ENCODE peak calls at places on chromosomes 2 and 18, in six cellular contexts. One of them, this sample, is unnamed.

GRCh38 chr2:140687825-140688224 is 1443.0 kb downstream of the LRP1B start:
- DNase-seq in tibial artery: no peak
- DNase-seq in brain microvascular endothelial cell: no peak
- DNase-seq in substantia nigra: no peak
- DNase-seq in dorsolateral prefrontal cortex: no peak
- DNase-seq in kidney: no peak
- DNase-seq in this sample: no peak

GRCh38 chr18:13809521-13810252 is 14.3 kb upstream of the MC5R start:
- DNase-seq in brain microvascular endothelial cell: no peak
- DNase-seq in substantia nigra: no peak
- DNase-seq in dorsolateral prefrontal cortex: no peak
- DNase-seq in tibial artery: no peak
- DNase-seq in kidney: no peak
- DNase-seq in this sample: no peak

GRCh38 chr2:72555943-72556342 is 269.9 kb downstream of the EXOC6B start:
- DNase-seq in substantia nigra: no peak
- DNase-seq in kidney: no peak
- DNase-seq in brain microvascular endothelial cell: no peak
- DNase-seq in dorsolateral prefrontal cortex: no peak
- DNase-seq in tibial artery: no peak
- DNase-seq in this sample: no peak

GRCh38 chr2:95158891-95159619 is 593 bp downstream of the ZNF514 start:
- DNase-seq in substantia nigra: peak; percentile 66
- DNase-seq in tibial artery: peak; percentile 40
- DNase-seq in brain microvascular endothelial cell: peak; percentile 20
- DNase-seq in dorsolateral prefrontal cortex: peak; percentile 32
- DNase-seq in kidney: peak; percentile 87
- DNase-seq in this sample: no peak

GRCh38 chr2:190717764-190718651 is 69.1 kb downstream of the NAB1 start:
- DNase-seq in brain microvascular endothelial cell: no peak
- DNase-seq in substantia nigra: no peak
- DNase-seq in tibial artery: no peak
- DNase-seq in kidney: no peak
- DNase-seq in dorsolateral prefrontal cortex: no peak
- DNase-seq in this sample: no peak

GRCh38 chr18:13234528-13234795 is 15.9 kb downstream of the LDLRAD4 start:
- DNase-seq in dorsolateral prefrontal cortex: no peak
- DNase-seq in brain microvascular endothelial cell: no peak
- DNase-seq in substantia nigra: no peak
- DNase-seq in kidney: no peak
- DNase-seq in tibial artery: peak; percentile 17
- DNase-seq in this sample: no peak

GRCh38 chr2:60533114-60534033 is 20.1 kb downstream of the BCL11A start:
- DNase-seq in tibial artery: no peak
- DNase-seq in substantia nigra: no peak
- DNase-seq in brain microvascular endothelial cell: no peak
- DNase-seq in dorsolateral prefrontal cortex: no peak
- DNase-seq in kidney: no peak
- DNase-seq in this sample: peak; percentile 58

GRCh38 chr2:230505162-230505561 is 89.2 kb downstream of the SP100 start:
- DNase-seq in brain microvascular endothelial cell: no peak
- DNase-seq in kidney: no peak
- DNase-seq in dorsolateral prefrontal cortex: no peak
- DNase-seq in tibial artery: no peak
- DNase-seq in substantia nigra: no peak
- DNase-seq in this sample: no peak

GRCh38 chr2:172834881-172835280 is 99.2 kb downstream of the RAPGEF4 start:
- DNase-seq in substantia nigra: no peak
- DNase-seq in brain microvascular endothelial cell: no peak
- DNase-seq in dorsolateral prefrontal cortex: no peak
- DNase-seq in tibial artery: no peak
- DNase-seq in kidney: no peak
- DNase-seq in this sample: no peak

GRCh38 chr18:79577451-79578395 is 101.9 kb upstream of the CTDP1 start:
- DNase-seq in substantia nigra: peak; percentile 23
- DNase-seq in tibial artery: no peak
- DNase-seq in brain microvascular endothelial cell: peak; percentile 31
- DNase-seq in kidney: peak; percentile 75
- DNase-seq in dorsolateral prefrontal cortex: no peak
- DNase-seq in this sample: no peak

GRCh38 chr2:144835634-144836351 is 315.9 kb upstream of the ZEB2 start:
- DNase-seq in substantia nigra: no peak
- DNase-seq in dorsolateral prefrontal cortex: no peak
- DNase-seq in brain microvascular endothelial cell: peak; percentile 4
- DNase-seq in kidney: no peak
- DNase-seq in tibial artery: no peak
- DNase-seq in this sample: no peak

GRCh38 chr18:36309436-36310391 is 12.2 kb downstream of the FHOD3 start:
- DNase-seq in tibial artery: no peak
- DNase-seq in brain microvascular endothelial cell: peak; percentile 99
- DNase-seq in kidney: peak; percentile 89
- DNase-seq in substantia nigra: no peak
- DNase-seq in dorsolateral prefrontal cortex: no peak
- DNase-seq in this sample: peak; percentile 99

GRCh38 chr18:1848716-1849115 is 722.6 kb downstream of the METTL4 start:
- DNase-seq in tibial artery: no peak
- DNase-seq in substantia nigra: no peak
- DNase-seq in dorsolateral prefrontal cortex: no peak
- DNase-seq in brain microvascular endothelial cell: no peak
- DNase-seq in kidney: no peak
- DNase-seq in this sample: peak; percentile 78

GRCh38 chr18:48031641-48032040 is 101.2 kb upstream of the SMAD2 start:
- DNase-seq in kidney: peak; percentile 63
- DNase-seq in brain microvascular endothelial cell: no peak
- DNase-seq in dorsolateral prefrontal cortex: no peak
- DNase-seq in substantia nigra: no peak
- DNase-seq in tibial artery: peak; percentile 10
- DNase-seq in this sample: no peak

GRCh38 chr18:79947881-79948610 is 3.4 kb downstream of the SLC66A2 start:
- DNase-seq in substantia nigra: no peak
- DNase-seq in brain microvascular endothelial cell: no peak
- DNase-seq in dorsolateral prefrontal cortex: peak; percentile 9
- DNase-seq in kidney: peak; percentile 59
- DNase-seq in tibial artery: no peak
- DNase-seq in this sample: no peak

GRCh38 chr2:177556134-177556533 is 163.6 kb downstream of the AGPS start:
- DNase-seq in substantia nigra: no peak
- DNase-seq in brain microvascular endothelial cell: no peak
- DNase-seq in dorsolateral prefrontal cortex: no peak
- DNase-seq in tibial artery: no peak
- DNase-seq in kidney: no peak
- DNase-seq in this sample: no peak

GRCh38 chr2:196988599-196988998 is 62.1 kb upstream of the PGAP1 start:
- DNase-seq in kidney: no peak
- DNase-seq in dorsolateral prefrontal cortex: no peak
- DNase-seq in tibial artery: no peak
- DNase-seq in substantia nigra: no peak
- DNase-seq in brain microvascular endothelial cell: no peak
- DNase-seq in this sample: no peak

GRCh38 chr2:121771976-121772742 is 16.7 kb downstream of the TSN start:
- DNase-seq in kidney: no peak
- DNase-seq in tibial artery: no peak
- DNase-seq in dorsolateral prefrontal cortex: no peak
- DNase-seq in brain microvascular endothelial cell: no peak
- DNase-seq in substantia nigra: no peak
- DNase-seq in this sample: no peak

DNA sequence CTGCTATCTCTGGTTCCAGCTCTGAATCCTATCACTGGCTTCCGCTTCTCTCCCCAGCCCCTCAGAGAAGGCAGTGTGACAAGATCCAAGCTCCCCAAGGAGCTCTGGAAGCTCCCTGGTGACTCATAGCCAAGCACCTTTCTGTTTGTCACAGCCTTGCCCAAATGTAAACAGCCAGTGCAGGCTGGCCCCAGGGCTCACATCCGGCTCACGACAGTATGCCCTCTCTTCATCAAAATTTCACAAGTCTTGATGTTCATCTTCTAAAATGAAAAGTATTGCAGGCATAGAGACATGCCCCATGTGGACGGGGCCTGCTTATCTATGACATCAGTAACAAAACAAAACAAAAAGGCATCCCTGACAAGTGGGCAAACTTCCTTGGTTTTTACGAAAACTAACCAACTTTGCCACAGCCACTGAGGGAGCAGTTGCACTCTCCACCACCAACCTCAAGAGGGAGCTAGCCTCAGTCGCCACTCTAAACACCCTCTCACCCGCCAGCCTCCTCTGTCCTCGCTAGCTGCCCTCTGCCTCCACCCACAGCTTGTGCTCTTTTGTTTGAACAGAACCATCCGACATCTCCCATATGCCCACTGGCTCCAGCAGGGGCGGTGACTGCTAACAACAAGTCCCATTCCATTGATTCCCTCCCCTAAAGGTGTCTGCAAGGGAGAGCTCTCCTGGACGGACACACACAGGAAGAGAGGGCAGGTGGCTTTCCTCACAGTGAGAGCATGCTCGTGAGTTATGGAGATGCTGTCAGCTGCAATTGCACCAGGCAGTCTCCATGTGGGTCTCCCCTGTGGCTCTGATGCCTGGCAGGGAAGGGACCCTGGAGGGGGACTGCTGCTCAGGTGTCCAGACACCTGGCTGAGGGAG is 71.0 kb upstream of the DAPL1 start:
- DNase-seq in dorsolateral prefrontal cortex: peak; percentile 61
- DNase-seq in substantia nigra: peak; percentile 68
- DNase-seq in tibial artery: no peak
- DNase-seq in kidney: peak; percentile 63
- DNase-seq in brain microvascular endothelial cell: no peak
- DNase-seq in this sample: peak; percentile 24
- H3K27ac ChIP-seq in dorsolateral prefrontal cortex: peak overlapping the region; percentile 82
- H3K27ac ChIP-seq in substantia nigra: peak overlapping the region; percentile 73
- H3K27ac ChIP-seq in tibial artery: no peak overlapping the region
- H3K27ac ChIP-seq in kidney: no peak overlapping the region
- H3K27ac ChIP-seq in brain microvascular endothelial cell: no peak overlapping the region
- H3K27ac ChIP-seq in this sample: peak overlapping the region; percentile 68

GRCh38 chr2:118987886-118988285 is 45.9 kb downstream of the MARCO start:
- DNase-seq in brain microvascular endothelial cell: no peak
- DNase-seq in substantia nigra: no peak
- DNase-seq in kidney: peak; percentile 75
- DNase-seq in dorsolateral prefrontal cortex: no peak
- DNase-seq in tibial artery: no peak
- DNase-seq in this sample: no peak
- H3K27ac ChIP-seq in brain microvascular endothelial cell: no peak overlapping the region
- H3K27ac ChIP-seq in substantia nigra: no peak overlapping the region
- H3K27ac ChIP-seq in kidney: no peak overlapping the region
- H3K27ac ChIP-seq in dorsolateral prefrontal cortex: no peak overlapping the region
- H3K27ac ChIP-seq in tibial artery: no peak overlapping the region
- H3K27ac ChIP-seq in this sample: no peak overlapping the region

GRCh38 chr2:85981579-85982247 is 92.9 kb upstream of the ST3GAL5 start:
- DNase-seq in dorsolateral prefrontal cortex: no peak
- DNase-seq in kidney: no peak
- DNase-seq in tibial artery: no peak
- DNase-seq in brain microvascular endothelial cell: no peak
- DNase-seq in substantia nigra: no peak
- DNase-seq in this sample: no peak

GRCh38 chr2:85976106-85976920 is 87.5 kb upstream of the ST3GAL5 start:
- DNase-seq in substantia nigra: no peak
- DNase-seq in tibial artery: no peak
- DNase-seq in kidney: no peak
- DNase-seq in dorsolateral prefrontal cortex: no peak
- DNase-seq in brain microvascular endothelial cell: no peak
- DNase-seq in this sample: no peak

GRCh38 chr2:85975581-85975980 is 86.8 kb upstream of the ST3GAL5 start:
- DNase-seq in dorsolateral prefrontal cortex: no peak
- DNase-seq in kidney: no peak
- DNase-seq in tibial artery: no peak
- DNase-seq in brain microvascular endothelial cell: no peak
- DNase-seq in substantia nigra: no peak
- DNase-seq in this sample: no peak

GRCh38 chr2:85983766-85984165 is 95.0 kb upstream of the ST3GAL5 start:
- DNase-seq in substantia nigra: no peak
- DNase-seq in dorsolateral prefrontal cortex: no peak
- DNase-seq in brain microvascular endothelial cell: no peak
- DNase-seq in tibial artery: no peak
- DNase-seq in kidney: no peak
- DNase-seq in this sample: no peak

GRCh38 chr2:85978883-85979780 is 90.3 kb upstream of the ST3GAL5 start:
- DNase-seq in tibial artery: no peak
- DNase-seq in brain microvascular endothelial cell: no peak
- DNase-seq in dorsolateral prefrontal cortex: no peak
- DNase-seq in substantia nigra: no peak
- DNase-seq in kidney: no peak
- DNase-seq in this sample: no peak
- H3K27ac ChIP-seq in tibial artery: no peak overlapping the region
- H3K27ac ChIP-seq in brain microvascular endothelial cell: no peak overlapping the region
- H3K27ac ChIP-seq in dorsolateral prefrontal cortex: no peak overlapping the region
- H3K27ac ChIP-seq in substantia nigra: no peak overlapping the region
- H3K27ac ChIP-seq in kidney: no peak overlapping the region
- H3K27ac ChIP-seq in this sample: no peak overlapping the region

DNA sequence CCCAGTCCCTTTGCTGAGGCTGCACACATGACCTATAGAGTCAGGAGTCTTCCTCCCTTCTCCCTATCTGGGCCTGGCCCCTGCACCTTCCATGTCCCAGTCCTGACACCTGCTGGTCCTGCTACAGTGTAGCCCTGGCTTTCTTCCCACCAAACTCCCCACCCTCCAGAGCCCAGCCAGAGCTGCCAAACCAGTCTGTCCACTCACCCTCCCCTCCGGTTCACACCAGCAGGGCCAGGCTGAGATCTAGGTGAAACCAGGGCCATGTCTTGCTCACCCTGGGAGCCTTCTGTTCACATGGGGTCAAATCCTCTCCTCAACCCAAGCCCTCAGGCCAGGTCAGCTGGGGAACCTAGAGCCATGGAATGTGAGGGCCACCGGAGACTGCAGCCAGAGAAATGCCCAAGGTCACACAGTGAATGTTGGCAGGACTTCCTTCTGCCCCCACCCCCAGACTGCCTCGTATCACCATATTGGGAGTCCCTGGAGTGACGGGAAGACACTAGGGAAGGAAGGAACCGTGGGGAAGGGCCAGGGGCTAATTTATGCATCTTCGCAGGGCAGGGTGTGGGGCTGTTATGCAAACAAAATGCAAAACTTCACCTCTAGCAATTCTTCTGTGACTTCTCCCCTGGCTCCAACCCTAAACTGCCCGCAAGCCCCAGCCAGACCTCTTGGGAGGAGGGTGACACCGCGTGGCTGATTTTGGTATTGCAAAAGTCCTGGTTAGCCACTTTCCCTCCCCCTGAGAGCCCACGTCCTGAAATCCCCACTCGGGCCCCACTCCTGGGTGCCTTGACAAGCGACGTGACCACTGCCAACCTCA is 14.6 kb downstream of the TNS1 start:
- DNase-seq in substantia nigra: peak; percentile 83
- DNase-seq in kidney: peak; percentile 95
- DNase-seq in brain microvascular endothelial cell: peak; percentile 65
- DNase-seq in dorsolateral prefrontal cortex: peak; percentile 82
- DNase-seq in tibial artery: peak; percentile 87
- DNase-seq in this sample: peak; percentile 78
- H3K27ac ChIP-seq in substantia nigra: no peak overlapping the region
- H3K27ac ChIP-seq in kidney: peak overlapping the region; percentile 63
- H3K27ac ChIP-seq in brain microvascular endothelial cell: no peak overlapping the region
- H3K27ac ChIP-seq in dorsolateral prefrontal cortex: no peak overlapping the region
- H3K27ac ChIP-seq in tibial artery: peak overlapping the region; percentile 16
- H3K27ac ChIP-seq in this sample: peak overlapping the region; percentile 15

GRCh38 chr2:237669628-237670351 is 42.4 kb downstream of the LRRFIP1 start:
- DNase-seq in kidney: peak; percentile 93
- DNase-seq in brain microvascular endothelial cell: peak; percentile 93
- DNase-seq in substantia nigra: no peak
- DNase-seq in tibial artery: peak; percentile 78
- DNase-seq in dorsolateral prefrontal cortex: no peak
- DNase-seq in this sample: no peak
- H3K27ac ChIP-seq in kidney: peak overlapping the region; percentile 82
- H3K27ac ChIP-seq in brain microvascular endothelial cell: peak overlapping the region; percentile 84
- H3K27ac ChIP-seq in substantia nigra: no peak overlapping the region
- H3K27ac ChIP-seq in tibial artery: peak overlapping the region; percentile 48
- H3K27ac ChIP-seq in dorsolateral prefrontal cortex: no peak overlapping the region
- H3K27ac ChIP-seq in this sample: no peak overlapping the region

GRCh38 chr2:26300234-26300641 is 45.7 kb upstream of the SELENOI start:
- DNase-seq in kidney: no peak
- DNase-seq in tibial artery: no peak
- DNase-seq in dorsolateral prefrontal cortex: no peak
- DNase-seq in brain microvascular endothelial cell: peak; percentile 16
- DNase-seq in substantia nigra: no peak
- DNase-seq in this sample: no peak
- H3K27ac ChIP-seq in kidney: peak overlapping the region; percentile 91
- H3K27ac ChIP-seq in tibial artery: peak overlapping the region; percentile 79
- H3K27ac ChIP-seq in dorsolateral prefrontal cortex: no peak overlapping the region
- H3K27ac ChIP-seq in brain microvascular endothelial cell: peak overlapping the region; percentile 80
- H3K27ac ChIP-seq in substantia nigra: no peak overlapping the region
- H3K27ac ChIP-seq in this sample: peak overlapping the region; percentile 85

This sample was measured in epithelial cell of prostate.